ENCODE peak calls at places on chromosomes 6 and 20, in ten cellular contexts. One of them, this sample, is unnamed.

GRCh38 chr20:58711266-58712051 is 18.9 kb downstream of the NPEPL1 start:
- DNase-seq in brain microvascular endothelial cell: no peak
- DNase-seq in suprapubic skin: peak
- DNase-seq in PC-3: no peak
- DNase-seq in right atrium auricular region: peak
- DNase-seq in dorsolateral prefrontal cortex: peak
- DNase-seq in keratinocyte: no peak
- DNase-seq in neural progenitor cell: no peak
- DNase-seq in A549: no peak
- DNase-seq in RWPE1: no peak
- DNase-seq in this sample: no peak

GRCh38 chr6:28489366-28490190 is 26.0 kb downstream of the GPX6 start:
- DNase-seq in PC-3: no peak
- DNase-seq in RWPE1: peak
- DNase-seq in neural progenitor cell: peak
- DNase-seq in suprapubic skin: no peak
- DNase-seq in A549: peak
- DNase-seq in right atrium auricular region: no peak
- DNase-seq in keratinocyte: peak
- DNase-seq in dorsolateral prefrontal cortex: no peak
- DNase-seq in brain microvascular endothelial cell: peak
- DNase-seq in this sample: no peak

GRCh38 chr6:101435028-101435427 is 41.5 kb downstream of the GRIK2 start:
- DNase-seq in RWPE1: no peak
- DNase-seq in neural progenitor cell: no peak
- DNase-seq in brain microvascular endothelial cell: no peak
- DNase-seq in suprapubic skin: no peak
- DNase-seq in keratinocyte: no peak
- DNase-seq in PC-3: no peak
- DNase-seq in dorsolateral prefrontal cortex: no peak
- DNase-seq in right atrium auricular region: no peak
- DNase-seq in A549: no peak
- DNase-seq in this sample: no peak

GRCh38 chr20:41229259-41229658 is 88.3 kb downstream of the ZHX3 start:
- DNase-seq in PC-3: no peak
- DNase-seq in neural progenitor cell: no peak
- DNase-seq in suprapubic skin: no peak
- DNase-seq in keratinocyte: no peak
- DNase-seq in A549: no peak
- DNase-seq in right atrium auricular region: no peak
- DNase-seq in dorsolateral prefrontal cortex: no peak
- DNase-seq in brain microvascular endothelial cell: no peak
- DNase-seq in RWPE1: no peak
- DNase-seq in this sample: no peak

GRCh38 chr6:39855356-39855995 is 63.3 kb downstream of the DAAM2 start:
- DNase-seq in A549: no peak
- DNase-seq in suprapubic skin: no peak
- DNase-seq in neural progenitor cell: no peak
- DNase-seq in keratinocyte: no peak
- DNase-seq in RWPE1: no peak
- DNase-seq in dorsolateral prefrontal cortex: no peak
- DNase-seq in brain microvascular endothelial cell: peak
- DNase-seq in right atrium auricular region: no peak
- DNase-seq in PC-3: no peak
- DNase-seq in this sample: no peak

GRCh38 chr6:32761548-32761947 is 1.8 kb downstream of the HLA-DQB2 start:
- DNase-seq in dorsolateral prefrontal cortex: no peak
- DNase-seq in suprapubic skin: no peak
- DNase-seq in A549: no peak
- DNase-seq in neural progenitor cell: no peak
- DNase-seq in RWPE1: no peak
- DNase-seq in brain microvascular endothelial cell: no peak
- DNase-seq in PC-3: no peak
- DNase-seq in keratinocyte: no peak
- DNase-seq in right atrium auricular region: no peak
- DNase-seq in this sample: no peak

GRCh38 chr6:11732036-11732545 is 46.5 kb downstream of the ADTRP start:
- DNase-seq in dorsolateral prefrontal cortex: peak
- DNase-seq in A549: no peak
- DNase-seq in PC-3: no peak
- DNase-seq in right atrium auricular region: peak
- DNase-seq in suprapubic skin: peak
- DNase-seq in RWPE1: no peak
- DNase-seq in brain microvascular endothelial cell: peak
- DNase-seq in keratinocyte: no peak
- DNase-seq in neural progenitor cell: no peak
- DNase-seq in this sample: no peak

GRCh38 chr20:35329435-35330139 is 37.4 kb upstream of the FAM83C start:
- DNase-seq in keratinocyte: no peak
- DNase-seq in right atrium auricular region: no peak
- DNase-seq in RWPE1: peak
- DNase-seq in neural progenitor cell: peak
- DNase-seq in dorsolateral prefrontal cortex: no peak
- DNase-seq in PC-3: peak
- DNase-seq in A549: peak
- DNase-seq in suprapubic skin: no peak
- DNase-seq in brain microvascular endothelial cell: no peak
- DNase-seq in this sample: no peak

GRCh38 chr6:163533443-163533842 is 118.9 kb downstream of the QKI start:
- DNase-seq in PC-3: peak
- DNase-seq in dorsolateral prefrontal cortex: no peak
- DNase-seq in brain microvascular endothelial cell: peak
- DNase-seq in neural progenitor cell: no peak
- DNase-seq in A549: peak
- DNase-seq in keratinocyte: no peak
- DNase-seq in suprapubic skin: no peak
- DNase-seq in right atrium auricular region: no peak
- DNase-seq in RWPE1: peak
- DNase-seq in this sample: peak

GRCh38 chr6:119540417-119540816 is 190.9 kb upstream of the MAN1A1 start:
- DNase-seq in A549: no peak
- DNase-seq in suprapubic skin: no peak
- DNase-seq in PC-3: no peak
- DNase-seq in brain microvascular endothelial cell: no peak
- DNase-seq in neural progenitor cell: no peak
- DNase-seq in right atrium auricular region: no peak
- DNase-seq in keratinocyte: no peak
- DNase-seq in RWPE1: no peak
- DNase-seq in dorsolateral prefrontal cortex: no peak
- DNase-seq in this sample: no peak

GRCh38 chr6:167401525-167402194 is 76.8 kb downstream of the TTLL2 start:
- DNase-seq in PC-3: no peak
- DNase-seq in keratinocyte: no peak
- DNase-seq in right atrium auricular region: no peak
- DNase-seq in dorsolateral prefrontal cortex: no peak
- DNase-seq in suprapubic skin: no peak
- DNase-seq in brain microvascular endothelial cell: no peak
- DNase-seq in A549: no peak
- DNase-seq in RWPE1: no peak
- DNase-seq in neural progenitor cell: no peak
- DNase-seq in this sample: no peak

GRCh38 chr6:148793721-148794120 is 46.9 kb downstream of the UST start:
- DNase-seq in suprapubic skin: no peak
- DNase-seq in brain microvascular endothelial cell: no peak
- DNase-seq in keratinocyte: no peak
- DNase-seq in neural progenitor cell: no peak
- DNase-seq in right atrium auricular region: no peak
- DNase-seq in dorsolateral prefrontal cortex: no peak
- DNase-seq in RWPE1: no peak
- DNase-seq in A549: no peak
- DNase-seq in PC-3: no peak
- DNase-seq in this sample: no peak

GRCh38 chr6:33868143-33868542 is 64.3 kb upstream of the MLN start:
- DNase-seq in A549: no peak
- DNase-seq in RWPE1: no peak
- DNase-seq in right atrium auricular region: no peak
- DNase-seq in brain microvascular endothelial cell: no peak
- DNase-seq in PC-3: no peak
- DNase-seq in suprapubic skin: no peak
- DNase-seq in neural progenitor cell: no peak
- DNase-seq in keratinocyte: no peak
- DNase-seq in dorsolateral prefrontal cortex: no peak
- DNase-seq in this sample: no peak

GRCh38 chr6:132867055-132867454 is 52.7 kb downstream of the RPS12 start:
- DNase-seq in A549: no peak
- DNase-seq in RWPE1: no peak
- DNase-seq in keratinocyte: no peak
- DNase-seq in dorsolateral prefrontal cortex: no peak
- DNase-seq in right atrium auricular region: no peak
- DNase-seq in brain microvascular endothelial cell: no peak
- DNase-seq in PC-3: no peak
- DNase-seq in suprapubic skin: no peak
- DNase-seq in neural progenitor cell: peak
- DNase-seq in this sample: no peak

GRCh38 chr6:20426177-20427082 is 24.8 kb downstream of the E2F3 start:
- DNase-seq in brain microvascular endothelial cell: no peak
- DNase-seq in neural progenitor cell: no peak
- DNase-seq in suprapubic skin: no peak
- DNase-seq in right atrium auricular region: no peak
- DNase-seq in PC-3: no peak
- DNase-seq in dorsolateral prefrontal cortex: no peak
- DNase-seq in keratinocyte: no peak
- DNase-seq in A549: no peak
- DNase-seq in RWPE1: no peak
- DNase-seq in this sample: no peak

GRCh38 chr6:45595010-45595851 is 217.5 kb upstream of the SUPT3H start:
- DNase-seq in PC-3: no peak
- DNase-seq in A549: no peak
- DNase-seq in brain microvascular endothelial cell: no peak
- DNase-seq in right atrium auricular region: no peak
- DNase-seq in keratinocyte: no peak
- DNase-seq in neural progenitor cell: no peak
- DNase-seq in suprapubic skin: no peak
- DNase-seq in dorsolateral prefrontal cortex: no peak
- DNase-seq in RWPE1: no peak
- DNase-seq in this sample: no peak

GRCh38 chr20:13290724-13291123 is 69.7 kb downstream of the ISM1 start:
- DNase-seq in PC-3: no peak
- DNase-seq in dorsolateral prefrontal cortex: no peak
- DNase-seq in keratinocyte: no peak
- DNase-seq in right atrium auricular region: no peak
- DNase-seq in A549: no peak
- DNase-seq in brain microvascular endothelial cell: no peak
- DNase-seq in RWPE1: no peak
- DNase-seq in suprapubic skin: no peak
- DNase-seq in neural progenitor cell: no peak
- DNase-seq in this sample: no peak

GRCh38 chr6:169424821-169425240 is 171.2 kb upstream of the THBS2 start:
- DNase-seq in A549: no peak
- DNase-seq in right atrium auricular region: no peak
- DNase-seq in PC-3: no peak
- DNase-seq in keratinocyte: no peak
- DNase-seq in brain microvascular endothelial cell: peak
- DNase-seq in RWPE1: no peak
- DNase-seq in neural progenitor cell: no peak
- DNase-seq in suprapubic skin: no peak
- DNase-seq in dorsolateral prefrontal cortex: no peak
- DNase-seq in this sample: no peak

GRCh38 chr6:102417368-102417767 is 1023.9 kb downstream of the GRIK2 start:
- DNase-seq in right atrium auricular region: no peak
- DNase-seq in dorsolateral prefrontal cortex: no peak
- DNase-seq in keratinocyte: no peak
- DNase-seq in suprapubic skin: no peak
- DNase-seq in A549: no peak
- DNase-seq in neural progenitor cell: no peak
- DNase-seq in brain microvascular endothelial cell: no peak
- DNase-seq in RWPE1: no peak
- DNase-seq in PC-3: no peak
- DNase-seq in this sample: no peak

GRCh38 chr6:135880066-135880972 is 28.8 kb downstream of the PDE7B start:
- DNase-seq in neural progenitor cell: no peak
- DNase-seq in brain microvascular endothelial cell: peak
- DNase-seq in suprapubic skin: no peak
- DNase-seq in keratinocyte: no peak
- DNase-seq in dorsolateral prefrontal cortex: no peak
- DNase-seq in A549: no peak
- DNase-seq in RWPE1: no peak
- DNase-seq in right atrium auricular region: no peak
- DNase-seq in PC-3: peak
- DNase-seq in this sample: no peak

GRCh38 chr20:49616154-49617007 is 48.4 kb upstream of the PTGIS start:
- DNase-seq in neural progenitor cell: no peak
- DNase-seq in right atrium auricular region: no peak
- DNase-seq in keratinocyte: no peak
- DNase-seq in A549: no peak
- DNase-seq in RWPE1: no peak
- DNase-seq in brain microvascular endothelial cell: no peak
- DNase-seq in PC-3: no peak
- DNase-seq in suprapubic skin: no peak
- DNase-seq in dorsolateral prefrontal cortex: no peak
- DNase-seq in this sample: no peak
- H3K27ac ChIP-seq in neural progenitor cell: no peak
- H3K27ac ChIP-seq in right atrium auricular region: no peak
- H3K27ac ChIP-seq in keratinocyte: no peak
- H3K27ac ChIP-seq in A549: peak
- H3K27ac ChIP-seq in RWPE1: peak
- H3K27ac ChIP-seq in brain microvascular endothelial cell: no peak
- H3K27ac ChIP-seq in PC-3: peak
- H3K27ac ChIP-seq in suprapubic skin: no peak
- H3K27ac ChIP-seq in dorsolateral prefrontal cortex: no peak
- H3K27ac ChIP-seq in this sample: no peak

GRCh38 chr6:110542311-110543024 is 66.1 kb upstream of the SLC22A16 start:
- DNase-seq in dorsolateral prefrontal cortex: peak
- DNase-seq in keratinocyte: no peak
- DNase-seq in A549: no peak
- DNase-seq in brain microvascular endothelial cell: no peak
- DNase-seq in neural progenitor cell: no peak
- DNase-seq in PC-3: no peak
- DNase-seq in suprapubic skin: no peak
- DNase-seq in RWPE1: no peak
- DNase-seq in right atrium auricular region: no peak
- DNase-seq in this sample: no peak
- H3K27ac ChIP-seq in dorsolateral prefrontal cortex: peak
- H3K27ac ChIP-seq in keratinocyte: no peak
- H3K27ac ChIP-seq in A549: peak
- H3K27ac ChIP-seq in brain microvascular endothelial cell: no peak
- H3K27ac ChIP-seq in neural progenitor cell: no peak
- H3K27ac ChIP-seq in PC-3: peak
- H3K27ac ChIP-seq in suprapubic skin: peak
- H3K27ac ChIP-seq in RWPE1: peak
- H3K27ac ChIP-seq in right atrium auricular region: peak
- H3K27ac ChIP-seq in this sample: no peak

GRCh38 chr6:113630738-113631535 is 226.2 kb upstream of the MARCKS start:
- DNase-seq in suprapubic skin: no peak
- DNase-seq in neural progenitor cell: no peak
- DNase-seq in dorsolateral prefrontal cortex: no peak
- DNase-seq in PC-3: peak
- DNase-seq in keratinocyte: no peak
- DNase-seq in brain microvascular endothelial cell: peak
- DNase-seq in RWPE1: no peak
- DNase-seq in right atrium auricular region: no peak
- DNase-seq in A549: no peak
- DNase-seq in this sample: no peak
- H3K27ac ChIP-seq in suprapubic skin: peak
- H3K27ac ChIP-seq in neural progenitor cell: no peak
- H3K27ac ChIP-seq in dorsolateral prefrontal cortex: no peak
- H3K27ac ChIP-seq in PC-3: peak
- H3K27ac ChIP-seq in keratinocyte: peak
- H3K27ac ChIP-seq in brain microvascular endothelial cell: peak
- H3K27ac ChIP-seq in RWPE1: peak
- H3K27ac ChIP-seq in right atrium auricular region: peak
- H3K27ac ChIP-seq in A549: peak
- H3K27ac ChIP-seq in this sample: peak

GRCh38 chr6:26140967-26141294 is 53.7 kb downstream of the HFE start:
- DNase-seq in keratinocyte: no peak
- DNase-seq in brain microvascular endothelial cell: no peak
- DNase-seq in RWPE1: no peak
- DNase-seq in A549: no peak
- DNase-seq in dorsolateral prefrontal cortex: no peak
- DNase-seq in suprapubic skin: no peak
- DNase-seq in right atrium auricular region: no peak
- DNase-seq in neural progenitor cell: no peak
- DNase-seq in PC-3: no peak
- DNase-seq in this sample: no peak
- H3K27ac ChIP-seq in keratinocyte: no peak
- H3K27ac ChIP-seq in brain microvascular endothelial cell: no peak
- H3K27ac ChIP-seq in RWPE1: no peak
- H3K27ac ChIP-seq in A549: no peak
- H3K27ac ChIP-seq in dorsolateral prefrontal cortex: peak
- H3K27ac ChIP-seq in suprapubic skin: no peak
- H3K27ac ChIP-seq in right atrium auricular region: no peak
- H3K27ac ChIP-seq in neural progenitor cell: no peak
- H3K27ac ChIP-seq in PC-3: no peak
- H3K27ac ChIP-seq in this sample: no peak